ENCODE peak calls at places on chromosome 20, in ten cellular contexts. I is pancreas; B is stromal cell of bone marrow; M is transverse colon; Q is T-helper 9 cell; L is psoas muscle; K is WTC11; Y is ACHN; R is activated naive CD4-positive, alpha-beta T cell; G is AG04450. W is an unnamed sample.

GRCh38 chr20:63313349-63314014 is 20.5 kb downstream of the COL20A1 start:
- DNase-seq in K (no peak), I (peak; percentile 23), M (no peak), B (no peak), L (peak; percentile 40), R (no peak), G (no peak), Y (no peak), Q (no peak), W (no peak)

GRCh38 chr20:3358676-3359340 is 48.7 kb downstream of the DNAAF9 start:
- DNase-seq in M (no peak), I (no peak), Y (no peak), B (no peak), G (no peak), L (no peak), R (no peak), Q (no peak), K (no peak), W (no peak)

GRCh38 chr20:60206259-60206658 is 248.0 kb downstream of the CDH26 start:
- DNase-seq in B (peak; percentile 31), M (no peak), G (peak; percentile 8), Y (peak; percentile 80), Q (no peak), R (no peak), I (no peak), K (peak; percentile 46), L (no peak), W (no peak)

GRCh38 chr20:63121749-63122405 is 94.1 kb downstream of the YTHDF1 start:
- DNase-seq in B (no peak), R (no peak), Q (no peak), I (no peak), Y (no peak), K (peak; percentile 8), M (no peak), L (peak; percentile 34), G (no peak), W (no peak)

GRCh38 chr20:34772437-34772836 is 53.0 kb downstream of the NCOA6 start:
- DNase-seq in R (no peak), K (no peak), Q (no peak), M (no peak), Y (no peak), G (no peak), I (no peak), L (no peak), B (no peak), W (no peak)

GRCh38 chr20:50014570-50015562 is 32.1 kb downstream of the SNAI1 start:
- DNase-seq in K (no peak), M (no peak), I (no peak), G (no peak), Q (no peak), R (no peak), L (no peak), B (no peak), Y (no peak), W (no peak)

GRCh38 chr20:19813839-19814238 is 55.8 kb downstream of the RIN2 start:
- DNase-seq in M (no peak), Y (no peak), R (no peak), B (no peak), I (no peak), L (no peak), Q (no peak), G (no peak), K (no peak), W (no peak)

GRCh38 chr20:31517373-31517772 is 3.1 kb downstream of the HM13 start:
- DNase-seq in I (peak; percentile 73), G (no peak), B (peak; percentile 64), K (peak; percentile 54), L (peak; percentile 65), R (no peak), Q (no peak), M (peak; percentile 40), Y (peak; percentile 74), W (no peak)

GRCh38 chr20:63969851-63970713 is at the start of gene ZNF512B:
- DNase-seq in M (peak; percentile 59), L (peak; percentile 87), B (no peak), K (peak; percentile 70), Y (peak; percentile 67), I (peak; percentile 85), G (no peak), R (no peak), Q (peak; percentile 50), W (no peak)

GRCh38 chr20:4193053-4193452 is 177.7 kb upstream of the RNF24 start:
- DNase-seq in K (no peak), Y (no peak), M (no peak), Q (no peak), R (no peak), B (no peak), I (no peak), G (no peak), L (no peak), W (no peak)

GRCh38 chr20:36468149-36469000 is 72.9 kb upstream of the MYL9 start:
- DNase-seq in Q (no peak), I (peak; percentile 61), B (no peak), R (no peak), L (no peak), G (no peak), K (no peak), Y (no peak), M (no peak), W (no peak)

GRCh38 chr20:58125726-58126125 is 102.7 kb downstream of the ANKRD60 start:
- DNase-seq in K (no peak), Y (no peak), G (no peak), R (no peak), L (no peak), M (no peak), I (no peak), B (no peak), Q (no peak), W (no peak)

GRCh38 chr20:46408281-46408731 is 1.9 kb upstream of the ELMO2 start:
- DNase-seq in B (no peak), Q (no peak), Y (peak; percentile 59), M (no peak), K (no peak), I (no peak), G (no peak), L (no peak), R (no peak), W (no peak)

GRCh38 chr20:56916345-56916622 is 287.2 kb downstream of the TFAP2C start:
- DNase-seq in L (no peak), Q (no peak), G (no peak), K (no peak), I (peak; percentile 56), R (no peak), B (no peak), M (no peak), Y (no peak), W (no peak)

GRCh38 chr20:16123623-16124022 is 449.6 kb downstream of the KIF16B start:
- DNase-seq in Q (no peak), R (no peak), B (no peak), G (no peak), K (no peak), Y (no peak), M (no peak), I (no peak), L (no peak), W (no peak)

GRCh38 chr20:51573576-51574243 is 31.2 kb upstream of the NFATC2 start:
- DNase-seq in I (no peak), Y (no peak), G (no peak), R (no peak), M (no peak), K (no peak), Q (no peak), L (peak; percentile 65), B (peak; percentile 66), W (no peak)

GRCh38 chr20:10414982-10415650 is 18.9 kb downstream of the MKKS start:
- DNase-seq in B (no peak), K (peak; percentile 31), I (no peak), M (no peak), R (no peak), L (no peak), Q (no peak), G (no peak), Y (no peak), W (no peak)

GRCh38 chr20:46257887-46258286 is 50.4 kb downstream of the CDH22 start:
- DNase-seq in M (no peak), Y (no peak), Q (no peak), G (no peak), K (no peak), R (no peak), I (no peak), B (no peak), L (no peak), W (no peak)

GRCh38 chr20:58781138-58781537 is 69.6 kb downstream of the GNAS-AS1 start:
- DNase-seq in I (no peak), G (no peak), Q (no peak), Y (no peak), B (no peak), M (no peak), K (no peak), L (no peak), R (no peak), W (no peak)

GRCh38 chr20:46520976-46521579 is 7.7 kb upstream of the ZNF334 start:
- DNase-seq in Q (no peak), R (no peak), K (peak; percentile 77), G (peak; percentile 32), B (peak; percentile 38), L (no peak), M (peak; percentile 44), Y (peak; percentile 52), I (peak; percentile 37), W (no peak)

GRCh38 chr20:49045440-49046086 is 549 bp upstream of the CSE1L start:
- DNase-seq in M (peak; percentile 33), G (no peak), B (no peak), L (peak; percentile 67), Y (no peak), R (no peak), I (peak; percentile 50), Q (peak; percentile 16), K (peak; percentile 15), W (no peak)

GRCh38 chr20:43767686-43768474 is 41.1 kb upstream of the GTSF1L start:
- DNase-seq in G (no peak), I (no peak), M (no peak), Q (no peak), Y (no peak), R (no peak), B (no peak), K (no peak), L (no peak), W (no peak)

GRCh38 chr20:33640287-33640686 is 21.8 kb upstream of the C20orf144 start:
- DNase-seq in K (no peak), I (no peak), M (no peak), R (no peak), L (no peak), B (no peak), Q (no peak), Y (no peak), G (no peak), W (no peak)

GRCh38 chr20:47350691-47351545 is 5.6 kb downstream of the ZMYND8 start:
- DNase-seq in L (no peak), M (no peak), Y (no peak), B (no peak), K (no peak), Q (no peak), I (no peak), R (no peak), G (no peak), W (no peak)

GRCh38 chr20:20731000-20731944 is 18.8 kb upstream of the RALGAPA2 start:
- DNase-seq in Y (no peak), Q (no peak), I (no peak), B (no peak), R (no peak), M (no peak), L (no peak), K (no peak), G (no peak), W (no peak)

GRCh38 chr20:6395695-6396094 is 272.9 kb upstream of the FERMT1 start:
- DNase-seq in R (no peak), G (no peak), M (no peak), Q (no peak), I (no peak), Y (peak; percentile 29), B (no peak), L (no peak), K (no peak), W (no peak)

GRCh38 chr20:10280016-10280908 is 61.6 kb downstream of the SNAP25 start:
- DNase-seq in Y (no peak), G (no peak), K (no peak), I (no peak), R (no peak), L (no peak), B (no peak), M (no peak), Q (no peak), W (no peak)

GRCh38 chr20:48242623-48243022 is 457.3 kb upstream of the SULF2 start:
- DNase-seq in Q (no peak), M (no peak), G (no peak), Y (no peak), I (no peak), B (no peak), R (no peak), K (no peak), L (no peak), W (no peak)